ENCODE peak calls at places on chromosome 19, in five cellular contexts. U, W, C, X and Z are unnamed samples.

GRCh38 chr19:611506-611869 is 21.8 kb downstream of the HCN2 start:
- DNase-seq in U (no peak), W (no peak), C (no peak), X (no peak), Z (peak)

GRCh38 chr19:4639531-4640246 is 373 bp downstream of the TNFAIP8L1 start:
- DNase-seq in U (no peak), W (peak), C (no peak), X (no peak), Z (no peak)

GRCh38 chr19:44741841-44742352 is 6.6 kb upstream of the BCL3 start:
- DNase-seq in U (peak), W (peak), C (peak), X (peak), Z (peak)

GRCh38 chr19:16160943-16161560 is 12.3 kb downstream of the CIB3 start:
- DNase-seq in U (no peak), W (no peak), C (no peak), X (no peak), Z (no peak)

GRCh38 chr19:15316498-15316897 is 15.8 kb downstream of the BRD4 start:
- DNase-seq in U (no peak), W (no peak), C (no peak), X (no peak), Z (no peak)

GRCh38 chr19:1047696-1048147 is 7.8 kb downstream of the ABCA7 start:
- DNase-seq in U (no peak), W (no peak), C (no peak), X (no peak), Z (no peak)

GRCh38 chr19:57675881-57676280 is 5.9 kb upstream of the ZNF551 start:
- DNase-seq in U (no peak), W (no peak), C (no peak), X (no peak), Z (no peak)

GRCh38 chr19:18328340-18329034 is 5.6 kb upstream of the LSM4 start:
- DNase-seq in U (peak), W (peak), C (peak), X (peak), Z (peak)

GRCh38 chr19:4061178-4061682 is 5.5 kb downstream of the ZBTB7A start:
- DNase-seq in U (no peak), W (peak), C (peak), X (no peak), Z (no peak)

GRCh38 chr19:38155453-38155852 is 68.6 kb downstream of the DPF1 start:
- DNase-seq in U (no peak), W (no peak), C (no peak), X (no peak), Z (no peak)

GRCh38 chr19:16405797-16406196 is 66.0 kb downstream of the EPS15L1 start:
- DNase-seq in U (no peak), W (no peak), C (no peak), X (no peak), Z (no peak)

GRCh38 chr19:10601999-10602329 is 14.9 kb upstream of the AP1M2 start:
- DNase-seq in U (no peak), W (no peak), C (no peak), X (no peak), Z (no peak)

GRCh38 chr19:3275068-3275582 is 50.7 kb downstream of the CELF5 start:
- DNase-seq in U (no peak), W (no peak), C (no peak), X (peak), Z (no peak)

GRCh38 chr19:45186509-45187334 is 8.1 kb downstream of the BLOC1S3 start:
- DNase-seq in U (no peak), W (no peak), C (no peak), X (no peak), Z (no peak)